ENCODE peak calls at places on chromosomes 13 and 19, in eight cellular contexts. I is breast epithelium, U is GM06990, B is thoracic aorta, A is Caco-2, D is cardiac fibroblast, F is AG10803, X is brain microvascular endothelial cell. J is an unnamed sample.

GRCh38 chr19:1796395-1797142 is 15.5 kb downstream of the ATP8B3 start:
- DNase-seq in I (no peak), D (no peak), F (no peak), A (no peak), U (no peak), B (no peak), X (no peak), J (no peak)

GRCh38 chr13:94272038-94272437 is 207.4 kb downstream of the DCT start:
- DNase-seq in X (no peak), I (no peak), U (no peak), F (no peak), B (no peak), D (no peak), A (no peak), J (no peak)

GRCh38 chr19:52343548-52343947 is 7.5 kb downstream of the ZNF610 start:
- DNase-seq in U (no peak), I (no peak), B (no peak), F (peak), D (peak), A (peak), X (peak), J (peak)

GRCh38 chr13:57627663-57628062 is 3.9 kb upstream of the PCDH17 start:
- DNase-seq in I (no peak), F (peak), U (no peak), B (no peak), X (no peak), D (peak), A (no peak), J (no peak)

GRCh38 chr13:98222081-98222554 is 45.0 kb upstream of the RNF113B start:
- DNase-seq in U (no peak), B (no peak), I (no peak), F (peak), X (no peak), A (no peak), D (peak), J (peak)

GRCh38 chr13:44903596-44903995 is 85.7 kb downstream of the NUFIP1 start:
- DNase-seq in B (peak), D (peak), X (peak), I (peak), A (no peak), F (peak), U (no peak), J (no peak)

GRCh38 chr19:751501-752341 is 809 bp downstream of the MISP start:
- DNase-seq in X (peak), U (no peak), A (peak), D (peak), F (peak), I (no peak), B (no peak), J (no peak)

GRCh38 chr13:75749407-75749806 is 113.3 kb downstream of the LMO7 start:
- DNase-seq in B (peak), A (no peak), I (no peak), X (peak), D (peak), F (peak), U (no peak), J (no peak)

GRCh38 chr13:49235856-49236431 is 11.8 kb upstream of the CDADC1 start:
- DNase-seq in B (no peak), D (no peak), A (no peak), U (no peak), F (no peak), I (no peak), X (no peak), J (no peak)

GRCh38 chr19:46469541-46470185 is 1.7 kb downstream of the PNMA8A start:
- DNase-seq in B (no peak), I (no peak), X (no peak), A (no peak), U (no peak), D (no peak), F (no peak), J (no peak)

GRCh38 chr13:50340146-50340545 is 324.9 kb downstream of the KCNRG start:
- DNase-seq in B (no peak), A (no peak), U (no peak), D (no peak), X (no peak), I (no peak), F (no peak), J (no peak)

GRCh38 chr13:100547805-100548204 is 40.8 kb downstream of the GGACT start:
- DNase-seq in I (peak), U (no peak), A (no peak), X (no peak), B (no peak), D (no peak), F (peak), J (no peak)

GRCh38 chr19:38759590-38760003 is 13.7 kb downstream of the LGALS7 start:
- DNase-seq in B (no peak), U (no peak), A (no peak), D (peak), X (no peak), F (no peak), I (peak), J (no peak)

GRCh38 chr13:45084515-45084914 is 35.8 kb upstream of the GTF2F2 start:
- DNase-seq in I (no peak), A (no peak), X (no peak), U (no peak), D (no peak), B (no peak), F (no peak), J (peak)

GRCh38 chr19:7500811-7501450 is 12.1 kb upstream of the PEX11G start:
- DNase-seq in A (peak), B (no peak), U (no peak), F (no peak), I (no peak), D (peak), X (peak), J (peak)

GRCh38 chr19:703651-704446 is 4.9 kb upstream of the PALM start:
- DNase-seq in U (peak), B (peak), D (peak), A (peak), X (peak), I (no peak), F (no peak), J (no peak)

GRCh38 chr19:43353606-43354304 is at the start of gene CD177:
- DNase-seq in U (no peak), F (no peak), A (no peak), B (no peak), X (no peak), I (no peak), D (no peak), J (no peak)

GRCh38 chr13:23608704-23609413 is 38.6 kb downstream of the TNFRSF19 start:
- DNase-seq in B (no peak), I (no peak), A (no peak), U (no peak), X (peak), F (peak), D (peak), J (peak)

GRCh38 chr13:99357149-99357596 is 50.0 kb upstream of the GPR183 start:
- DNase-seq in A (no peak), X (peak), D (peak), U (peak), I (no peak), F (peak), B (no peak), J (no peak)

GRCh38 chr13:45297456-45298205 is 43.4 kb downstream of the TPT1 start:
- DNase-seq in B (no peak), D (no peak), I (no peak), F (no peak), U (no peak), X (no peak), A (no peak), J (no peak)

GRCh38 chr19:55082023-55082851 is 6.6 kb downstream of the EPS8L1 start:
- DNase-seq in A (no peak), X (peak), B (no peak), I (no peak), F (no peak), D (peak), U (peak), J (no peak)

GRCh38 chr19:18388328-18389094 is 2.6 kb downstream of the GDF15 start:
- DNase-seq in D (peak), B (peak), U (peak), F (peak), I (peak), A (no peak), X (no peak), J (no peak)

GRCh38 chr13:99419591-99420243 is 81.6 kb upstream of the TM9SF2 start:
- DNase-seq in D (no peak), I (no peak), X (no peak), F (no peak), B (no peak), A (peak), U (no peak), J (no peak)

DNA sequence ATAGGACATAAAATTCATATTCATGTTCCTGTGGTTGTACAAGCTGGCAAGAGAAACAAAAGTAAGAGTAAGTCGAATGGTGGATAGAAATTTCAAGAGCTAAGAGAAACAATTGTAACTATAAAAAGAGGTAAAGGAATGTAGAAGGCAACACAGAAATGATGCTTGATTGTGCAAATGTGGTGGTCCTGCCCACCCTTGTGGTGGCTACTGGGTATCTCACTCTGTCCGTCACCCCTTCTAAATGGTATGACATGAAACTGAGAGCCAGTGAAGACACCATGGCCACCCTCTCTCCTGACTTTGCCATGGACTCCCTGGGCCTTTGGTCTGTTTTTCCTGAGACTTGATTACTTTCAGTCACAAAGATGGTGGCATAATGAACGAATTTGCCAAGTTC is 925.9 kb upstream of the SLITRK6 start:
- DNase-seq in F (no peak), X (no peak), D (no peak), U (no peak), B (no peak), I (no peak), A (no peak), J (no peak)
- TF ChIP-seq CTCF in F (no peak), X (peak), D (no peak), U (no peak), B (no peak), I (no peak), A (peak), J (no peak)

GRCh38 chr19:35955881-35956634 is 19.9 kb downstream of the LRFN3 start:
- DNase-seq in D (no peak), X (no peak), B (no peak), I (no peak), U (no peak), A (no peak), F (no peak), J (no peak)

GRCh38 chr19:35959968-35960320 is 23.8 kb downstream of the LRFN3 start:
- DNase-seq in F (no peak), D (no peak), X (no peak), B (no peak), U (no peak), I (no peak), A (no peak), J (no peak)

GRCh38 chr19:35960432-35960972 is 24.3 kb downstream of the LRFN3 start:
- DNase-seq in D (no peak), A (no peak), U (no peak), I (no peak), X (no peak), B (no peak), F (no peak), J (no peak)

GRCh38 chr19:35959040-35959967 is 23.1 kb downstream of the LRFN3 start:
- DNase-seq in A (no peak), D (peak), X (no peak), B (no peak), F (no peak), U (peak), I (no peak), J (no peak)

DNA sequence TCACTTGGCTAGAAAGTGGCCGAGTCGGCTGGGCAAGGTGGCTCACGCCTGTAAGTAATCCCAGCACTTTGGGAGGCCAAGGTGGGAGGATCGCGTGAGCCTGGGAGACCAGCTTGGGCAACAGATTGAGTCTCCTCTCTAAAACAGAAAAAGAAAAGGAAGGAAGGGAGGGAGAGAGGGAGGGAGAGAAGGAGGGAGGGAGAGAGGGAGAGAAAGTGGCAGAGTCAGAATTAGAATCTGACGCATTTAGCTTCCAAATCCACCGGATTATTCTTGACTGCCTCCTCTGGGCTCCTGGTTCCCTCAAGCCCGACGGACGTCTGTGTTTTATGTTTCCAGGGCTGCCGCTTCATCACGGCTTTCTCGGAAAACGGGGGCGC is 22.5 kb downstream of the LRFN3 start:
- DNase-seq in F (no peak), D (no peak), I (no peak), B (no peak), U (no peak), X (no peak), A (no peak), J (no peak)
- H3K4me3 ChIP-seq in F (no peak), D (no peak), I (no peak), B (peak), U (no peak), X (no peak), A (no peak), J (no peak)

DNA sequence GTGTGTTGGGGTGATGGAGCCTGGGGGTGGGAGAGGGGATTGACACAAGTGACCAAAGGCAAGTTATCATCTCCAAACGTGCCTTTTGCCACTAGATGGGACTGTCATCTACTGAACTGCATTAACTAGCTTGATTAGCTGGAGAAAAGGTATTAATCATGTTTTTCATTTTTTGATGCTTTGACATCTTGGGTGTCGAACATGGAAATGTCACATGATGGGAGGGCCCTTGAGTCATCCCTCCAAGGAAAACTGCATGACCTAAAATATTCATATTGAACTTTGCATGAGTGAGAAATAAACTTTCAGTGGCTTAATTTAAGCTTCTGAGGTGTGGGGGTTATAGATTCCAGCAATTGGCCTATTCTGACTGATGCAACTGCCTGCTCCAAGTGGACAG is 73.3 kb downstream of the ALOX5AP start:
- DNase-seq in D (no peak), I (no peak), A (no peak), F (no peak), X (no peak), U (no peak), B (no peak), J (no peak)
- TF ChIP-seq CTCF in D (no peak), I (no peak), A (no peak), F (peak), X (peak), U (no peak), B (no peak), J (no peak)

GRCh38 chr19:11577451-11578341 is at the start of gene ACP5:
- DNase-seq in F (no peak), U (no peak), D (no peak), I (no peak), A (no peak), B (no peak), X (no peak), J (no peak)

GRCh38 chr19:11576186-11576585 is 1.3 kb downstream of the ACP5 start:
- DNase-seq in I (no peak), F (no peak), X (no peak), A (no peak), D (no peak), U (no peak), B (no peak), J (no peak)

GRCh38 chr19:11580665-11581418 is 3.4 kb upstream of the ACP5 start:
- DNase-seq in B (no peak), U (no peak), D (peak), F (no peak), X (peak), A (no peak), I (no peak), J (peak)

GRCh38 chr19:11581740-11582139 is 4.3 kb upstream of the ACP5 start:
- DNase-seq in U (peak), I (no peak), F (peak), X (peak), A (no peak), B (no peak), D (peak), J (no peak)

GRCh38 chr19:11578342-11579142 is 1.1 kb upstream of the ACP5 start:
- DNase-seq in D (peak), U (peak), X (no peak), I (peak), F (no peak), A (no peak), B (no peak), J (no peak)
- H3K4me3 ChIP-seq in D (no peak), U (peak), X (peak), I (peak), F (no peak), A (no peak), B (peak), J (no peak)

GRCh38 chr13:51900471-51900870 is 38.7 kb downstream of the CCDC70 start:
- DNase-seq in B (no peak), U (no peak), A (no peak), X (no peak), I (no peak), F (no peak), D (no peak), J (no peak)

GRCh38 chr13:51894239-51894638 is 32.5 kb downstream of the CCDC70 start:
- DNase-seq in D (no peak), U (no peak), B (no peak), F (no peak), X (no peak), I (no peak), A (no peak), J (no peak)

GRCh38 chr13:51892657-51893056 is 30.9 kb downstream of the CCDC70 start:
- DNase-seq in F (no peak), X (no peak), A (no peak), I (no peak), B (no peak), U (no peak), D (no peak), J (no peak)

GRCh38 chr13:51895906-51896888 is 34.4 kb downstream of the CCDC70 start:
- DNase-seq in X (peak), U (no peak), F (peak), A (peak), B (no peak), I (no peak), D (peak), J (peak)
- TF ChIP-seq CTCF in X (peak), U (peak), F (peak), A (peak), B (no peak), I (peak), D (peak), J (peak)

DNA sequence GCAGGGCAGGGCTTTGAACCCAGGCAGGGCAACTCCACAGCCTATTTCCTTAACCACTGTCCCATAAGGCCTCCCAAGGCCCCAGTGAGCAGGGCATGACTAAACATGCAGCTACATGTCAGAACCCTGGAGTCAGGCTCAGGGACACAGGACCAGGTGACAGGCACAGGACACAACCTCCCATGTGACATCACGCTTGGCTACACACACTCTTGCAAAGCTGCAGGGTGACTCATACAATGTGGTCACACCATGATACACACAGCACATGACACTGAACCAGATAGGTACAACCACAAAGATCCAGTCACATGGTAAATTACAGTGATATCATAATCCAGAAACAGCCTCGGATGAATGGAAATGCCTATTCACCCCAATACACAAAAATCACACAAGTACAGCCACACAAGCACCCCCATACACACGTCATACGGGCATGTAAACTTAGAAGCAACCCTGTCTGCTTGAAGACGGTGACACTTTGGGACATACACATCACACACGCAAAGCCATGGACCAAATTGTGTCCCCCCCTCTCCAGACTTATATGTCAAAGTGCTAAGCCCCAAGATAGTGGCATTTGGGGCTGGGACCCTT is 14.5 kb downstream of the KLK4 start:
- DNase-seq in B (no peak), X (peak), A (no peak), U (peak), D (peak), F (peak), I (peak), J (peak)
- H3K4me3 ChIP-seq in B (no peak), X (no peak), A (no peak), U (no peak), D (no peak), F (no peak), I (no peak), J (no peak)

DNA sequence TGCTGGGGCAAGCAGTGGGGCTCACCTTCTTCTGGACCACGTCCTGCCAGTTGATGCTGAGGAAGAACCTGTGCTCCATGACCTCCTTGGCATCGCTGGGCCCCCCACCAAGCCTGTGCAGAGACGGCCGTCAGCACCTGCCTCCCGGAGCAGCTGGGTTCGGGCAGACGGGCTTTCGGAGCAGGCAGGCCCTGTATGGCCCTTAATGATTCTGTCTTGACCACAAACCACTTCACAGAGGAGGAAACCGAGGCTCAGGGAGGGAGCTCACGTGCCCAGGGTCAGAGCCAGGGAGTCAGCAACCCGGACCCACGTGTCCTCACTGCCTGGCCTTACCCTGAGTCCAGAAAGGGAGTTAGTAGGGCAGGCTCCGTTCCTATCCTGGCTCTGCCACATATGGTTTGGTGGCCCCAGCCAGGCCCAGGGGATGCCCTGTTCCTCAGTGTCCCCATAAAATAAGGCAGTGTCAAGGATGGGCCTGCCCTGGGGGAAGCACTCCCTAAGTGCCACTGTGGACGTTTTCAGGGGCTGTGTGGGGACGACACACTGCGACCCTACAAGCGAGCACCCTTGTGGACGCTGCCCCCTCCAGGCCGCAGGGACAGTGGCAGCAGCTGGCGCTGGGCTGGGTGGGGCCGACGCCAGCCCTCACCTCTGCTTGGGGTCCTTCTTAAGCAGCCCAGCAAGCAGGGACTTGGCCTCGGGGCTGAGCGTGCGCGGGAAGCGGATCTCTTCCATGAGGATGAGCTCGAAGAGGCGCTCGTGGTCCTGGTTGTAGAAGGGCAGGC is 8.9 kb upstream of the CCNP start:
- DNase-seq in U (no peak), F (no peak), I (no peak), X (no peak), A (no peak), D (no peak), B (no peak), J (no peak)
- TF ChIP-seq CTCF in U (no peak), F (no peak), I (no peak), X (peak), A (peak), D (peak), B (no peak), J (peak)

GRCh38 chr19:39943586-39943985 is 9.2 kb upstream of the FCGBP start:
- DNase-seq in B (no peak), I (no peak), D (no peak), F (no peak), A (no peak), U (no peak), X (no peak), J (no peak)
- H3K4me3 ChIP-seq in B (no peak), I (no peak), D (no peak), F (no peak), A (no peak), U (no peak), X (no peak), J (no peak)